ENCODE peak calls at places on chromosomes 6 and 20, in four cellular contexts. A is H1, X is K562, W is GM12878. J is an unnamed sample.

GRCh38 chr6:111601875-111602274 is 3.8 kb downstream of the TRAF3IP2 start:
- DNase-seq in A (no peak), X (no peak), W (no peak), J (no peak)

GRCh38 chr20:43383026-43383795 is 74.5 kb upstream of the SRSF6 start:
- DNase-seq in A (no peak), X (no peak), W (no peak), J (no peak)

GRCh38 chr6:91860951-91861350 is 1274.1 kb upstream of the MAP3K7 start:
- DNase-seq in A (no peak), X (no peak), W (no peak), J (no peak)

GRCh38 chr6:155030148-155030720 is 35.1 kb downstream of the TIAM2 start:
- DNase-seq in A (no peak), X (no peak), W (no peak), J (no peak)

GRCh38 chr20:3408251-3408637 is 775 bp upstream of the DNAAF9 start:
- DNase-seq in A (no peak), X (no peak), W (no peak), J (no peak)

GRCh38 chr6:159762681-159763293 is 942 bp downstream of the ACAT2 start:
- DNase-seq in A (no peak), X (peak), W (no peak), J (peak)

GRCh38 chr6:45591306-45591705 is 213.6 kb upstream of the SUPT3H start:
- DNase-seq in A (peak), X (no peak), W (no peak), J (no peak)

GRCh38 chr6:74753883-74754600 is 451.8 kb downstream of the COL12A1 start:
- DNase-seq in A (no peak), X (no peak), W (no peak), J (no peak)

GRCh38 chr6:132964101-132964867 is 149.9 kb downstream of the RPS12 start:
- DNase-seq in A (no peak), X (peak), W (no peak), J (peak)

GRCh38 chr6:130796313-130796905 is 30.8 kb upstream of the SMLR1 start:
- DNase-seq in A (no peak), X (no peak), W (no peak), J (no peak)

GRCh38 chr6:158905277-158905676 is 86.1 kb upstream of the EZR start:
- DNase-seq in A (no peak), X (peak), W (no peak), J (no peak)

GRCh38 chr6:83068628-83069027 is 1.2 kb downstream of the DOP1A start:
- DNase-seq in A (no peak), X (no peak), W (no peak), J (no peak)

GRCh38 chr6:160979063-160979708 is 12.4 kb upstream of the MAP3K4 start:
- DNase-seq in A (no peak), X (no peak), W (no peak), J (no peak)

GRCh38 chr20:9409352-9409751 is 105.0 kb upstream of the LAMP5 start:
- DNase-seq in A (no peak), X (no peak), W (no peak), J (no peak)

GRCh38 chr6:149166324-149166723 is 151.2 kb upstream of the TAB2 start:
- DNase-seq in A (no peak), X (no peak), W (no peak), J (no peak)

GRCh38 chr6:158597565-158597964 is 37.7 kb downstream of the TMEM181 start:
- DNase-seq in A (no peak), X (no peak), W (no peak), J (no peak)

GRCh38 chr6:118748311-118749062 is 97.1 kb upstream of the CEP85L start:
- DNase-seq in A (peak), X (no peak), W (no peak), J (no peak)

GRCh38 chr6:117463762-117464665 is 18.5 kb upstream of the DCBLD1 start:
- DNase-seq in A (no peak), X (no peak), W (no peak), J (no peak)
- TF ChIP-seq HDAC6 in A (no peak), X (no peak), W (no peak), J (no peak)

GRCh38 chr20:33655164-33655563 is 7.0 kb upstream of the C20orf144 start:
- DNase-seq in A (no peak), X (no peak), W (no peak), J (no peak)
- TF ChIP-seq HDAC6 in A (no peak), X (no peak), W (no peak), J (no peak)

GRCh38 chr6:169960531-169960890 is 209.1 kb downstream of the ERMARD start:
- DNase-seq in A (no peak), X (no peak), W (no peak), J (no peak)
- TF ChIP-seq HDAC6 in A (no peak), X (no peak), W (no peak), J (no peak)

GRCh38 chr20:20894753-20895152 is 182.3 kb upstream of the RALGAPA2 start:
- DNase-seq in A (no peak), X (no peak), W (no peak), J (no peak)
- TF ChIP-seq HDAC6 in A (no peak), X (no peak), W (no peak), J (no peak)

GRCh38 chr6:34120953-34121675 is 24.8 kb downstream of the GRM4 start:
- DNase-seq in A (no peak), X (no peak), W (no peak), J (no peak)
- TF ChIP-seq HDAC6 in A (no peak), X (no peak), W (no peak), J (no peak)

GRCh38 chr6:30238178-30238795 is 25.1 kb upstream of the TRIM26 start:
- DNase-seq in A (no peak), X (no peak), W (no peak), J (peak)
- TF ChIP-seq HDAC6 in A (no peak), X (no peak), W (no peak), J (no peak)

GRCh38 chr6:56241106-56241812 is 6.1 kb downstream of the COL21A1 start:
- DNase-seq in A (no peak), X (no peak), W (no peak), J (no peak)

GRCh38 chr6:56244528-56245253 is 2.7 kb downstream of the COL21A1 start:
- DNase-seq in A (no peak), X (no peak), W (no peak), J (no peak)

GRCh38 chr6:56243518-56244070 is 3.8 kb downstream of the COL21A1 start:
- DNase-seq in A (no peak), X (no peak), W (no peak), J (no peak)

GRCh38 chr6:56244089-56244488 is 3.3 kb downstream of the COL21A1 start:
- DNase-seq in A (no peak), X (no peak), W (no peak), J (no peak)

DNA sequence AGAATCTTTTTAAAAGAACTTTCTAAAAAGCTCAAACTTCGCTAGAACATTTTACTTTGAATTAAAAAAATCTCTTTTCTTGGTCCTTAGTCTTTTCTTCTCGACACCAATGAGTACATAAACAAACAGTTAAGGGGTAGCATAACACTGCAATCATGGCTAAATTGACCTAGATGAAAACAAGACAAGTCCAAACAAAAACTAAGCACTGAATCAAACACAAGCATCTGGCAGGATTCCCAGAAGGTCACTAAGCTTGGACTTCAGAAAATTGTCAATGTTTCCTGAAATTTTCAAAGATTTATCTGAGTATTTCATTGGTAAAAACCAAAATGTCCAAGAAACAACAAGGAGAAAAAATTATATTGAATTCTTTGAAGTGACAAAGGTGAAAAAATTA is 5.0 kb downstream of the COL21A1 start:
- DNase-seq in A (no peak), X (no peak), W (no peak), J (no peak)
- TF ChIP-seq HDAC6 in A (no peak), X (no peak), W (no peak), J (no peak)

GRCh38 chr20:25191051-25191450 is 4.5 kb upstream of the ENTPD6 start:
- DNase-seq in A (no peak), X (no peak), W (no peak), J (no peak)

GRCh38 chr20:25191689-25192088 is 3.8 kb upstream of the ENTPD6 start:
- DNase-seq in A (no peak), X (no peak), W (no peak), J (no peak)

GRCh38 chr20:25188218-25188617 is 7.3 kb upstream of the ENTPD6 start:
- DNase-seq in A (no peak), X (no peak), W (no peak), J (no peak)

DNA sequence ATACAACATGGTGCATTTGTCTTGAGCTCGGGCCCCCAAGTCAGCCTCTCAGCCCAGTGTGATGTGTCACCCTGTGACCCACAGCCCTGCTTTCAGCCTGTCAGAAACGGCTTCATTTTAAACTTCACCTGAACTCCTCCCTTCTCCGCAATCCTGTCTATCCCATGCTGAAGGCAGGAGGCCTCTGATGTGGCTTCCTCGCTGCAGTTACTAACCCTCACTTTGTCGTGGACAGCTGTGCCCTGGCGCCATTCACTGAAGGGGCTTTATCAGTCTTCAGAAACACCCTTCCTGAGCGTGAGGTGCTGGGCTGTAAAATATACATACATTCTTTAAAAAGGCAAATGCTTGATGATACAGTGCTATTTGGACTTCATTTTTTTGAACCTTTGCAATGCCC is 7.9 kb upstream of the ENTPD6 start:
- DNase-seq in A (no peak), X (no peak), W (no peak), J (no peak)
- TF ChIP-seq HDAC6 in A (no peak), X (no peak), W (no peak), J (no peak)